ENCODE peak calls at places on chromosomes 2 and 18, in six cellular contexts. M is A549, A is HepG2, H is GM12878, U is K562, N is upper lobe of left lung. B is an unnamed sample. For H3K9me3, the result is how much of the 10 kb centered on the place peaks cover.

GRCh38 chr2:224849264-224849663 is 133.1 kb upstream of the CCDC195 start:
- ATAC-seq in A (peak), N (no peak), U (no peak), M (peak), H (no peak), B (no peak)

GRCh38 chr2:232365621-232366321 is 12.8 kb upstream of the ALPP start:
- ATAC-seq in N (peak), M (peak), A (peak), U (peak), H (peak), B (peak)

GRCh38 chr18:36912887-36913286 is 84.0 kb downstream of the KIAA1328 start:
- ATAC-seq in N (no peak), M (no peak), A (no peak), H (peak), U (peak), B (no peak)

GRCh38 chr2:163573652-163574051 is 162.2 kb downstream of the FIGN start:
- ATAC-seq in H (no peak), A (no peak), U (no peak), N (no peak), M (no peak), B (no peak)

GRCh38 chr2:213248637-213249036 is 35.6 kb upstream of the SPAG16 start:
- ATAC-seq in M (no peak), A (peak), U (no peak), H (no peak), N (no peak), B (no peak)

GRCh38 chr2:43958397-43959275 is 37.2 kb downstream of the LRPPRC start:
- ATAC-seq in A (no peak), U (no peak), M (no peak), H (no peak), N (no peak), B (no peak)

GRCh38 chr2:36741188-36741587 is 44.7 kb downstream of the VIT start:
- ATAC-seq in U (no peak), M (no peak), N (no peak), A (no peak), H (no peak), B (no peak)

GRCh38 chr18:48814490-48815181 is 136.1 kb downstream of the SMAD7 start:
- ATAC-seq in H (peak), M (no peak), U (no peak), N (no peak), A (no peak), B (no peak)

GRCh38 chr2:196657332-196657731 is 17.8 kb downstream of the CCDC150 start:
- ATAC-seq in H (no peak), U (no peak), N (no peak), M (no peak), A (no peak), B (no peak)

GRCh38 chr2:55923978-55924325 is 370 bp upstream of the EFEMP1 start:
- ATAC-seq in A (peak), N (no peak), U (no peak), H (no peak), M (peak), B (peak)

DNA sequence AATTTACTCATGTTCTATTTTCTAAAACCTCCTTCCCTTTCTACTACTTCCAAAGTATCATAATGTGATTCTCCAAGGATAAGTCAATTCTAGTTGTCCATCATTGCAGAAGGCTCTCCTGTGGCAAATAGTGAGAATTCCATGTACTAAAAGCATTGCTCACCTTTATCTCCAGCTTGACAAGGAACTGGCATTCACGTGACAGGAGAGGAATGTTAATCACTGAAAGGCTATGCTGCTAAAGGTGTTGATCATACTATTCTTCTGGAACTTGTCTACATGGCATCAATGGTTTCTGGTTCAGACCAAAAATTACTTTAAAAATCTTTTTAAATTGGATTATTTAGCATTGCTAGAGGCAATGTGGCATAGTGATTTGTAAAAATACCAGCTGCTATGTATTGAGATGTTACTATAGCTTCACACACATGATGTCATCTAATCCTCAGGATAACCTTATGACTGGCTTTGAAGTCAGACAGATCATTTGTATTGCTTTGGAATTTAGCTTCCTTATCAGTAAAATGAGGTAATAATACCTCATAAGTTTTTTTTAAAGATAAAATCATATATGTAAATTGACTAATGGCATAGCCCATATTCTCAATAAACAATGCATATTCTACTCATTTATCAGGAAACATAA is 414.4 kb downstream of the MTX2 start:
- ATAC-seq in N (no peak), H (no peak), A (no peak), M (no peak), U (no peak), B (no peak)
- TF ChIP-seq EP300 in N (no peak), H (no peak), A (no peak), M (no peak), U (no peak), B (no peak)

GRCh38 chr18:32346667-32347066 is 124.0 kb downstream of the GAREM1 start:
- ATAC-seq in U (no peak), A (no peak), H (no peak), N (no peak), M (no peak), B (no peak)
- H3K4me3 ChIP-seq in U (no peak), A (no peak), H (no peak), N (no peak), M (no peak), B (no peak)

GRCh38 chr2:136179602-136179975 is 61.6 kb upstream of the CXCR4 start:
- ATAC-seq in N (no peak), U (no peak), A (no peak), H (no peak), M (no peak), B (no peak)
- H3K9me3 ChIP-seq in N (under half), U (under half), A (under half), H (under half), M (under half), B (under half)

DNA sequence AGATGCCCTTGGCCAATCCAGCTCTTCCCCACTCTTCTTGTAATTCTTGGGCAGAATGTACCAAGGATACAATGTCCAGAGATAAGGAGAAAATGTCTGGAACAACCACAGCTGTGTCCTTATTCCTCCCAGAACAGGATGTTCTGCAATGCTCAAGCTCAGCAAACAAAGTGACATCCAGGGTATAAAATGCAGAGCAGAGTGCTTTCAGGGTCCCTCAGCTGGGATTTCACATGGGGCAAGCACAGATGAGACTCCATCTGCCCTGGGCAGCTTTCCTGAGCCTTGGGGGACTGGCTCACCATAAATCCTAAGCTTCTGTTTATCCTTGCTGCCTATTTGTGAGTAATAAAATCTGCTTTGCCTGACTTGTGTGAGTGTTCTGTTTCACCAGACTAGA is 127.4 kb downstream of the VAPA start:
- ATAC-seq in M (no peak), N (peak), H (no peak), U (no peak), A (no peak), B (peak)
- TF ChIP-seq EP300 in M (no peak), N (peak), H (no peak), U (no peak), A (no peak), B (peak)

GRCh38 chr2:60516383-60516811 is 37.1 kb downstream of the BCL11A start:
- ATAC-seq in U (no peak), A (no peak), M (peak), N (peak), H (no peak), B (no peak)
- H3K4me3 ChIP-seq in U (no peak), A (no peak), M (no peak), N (no peak), H (peak), B (no peak)

DNA sequence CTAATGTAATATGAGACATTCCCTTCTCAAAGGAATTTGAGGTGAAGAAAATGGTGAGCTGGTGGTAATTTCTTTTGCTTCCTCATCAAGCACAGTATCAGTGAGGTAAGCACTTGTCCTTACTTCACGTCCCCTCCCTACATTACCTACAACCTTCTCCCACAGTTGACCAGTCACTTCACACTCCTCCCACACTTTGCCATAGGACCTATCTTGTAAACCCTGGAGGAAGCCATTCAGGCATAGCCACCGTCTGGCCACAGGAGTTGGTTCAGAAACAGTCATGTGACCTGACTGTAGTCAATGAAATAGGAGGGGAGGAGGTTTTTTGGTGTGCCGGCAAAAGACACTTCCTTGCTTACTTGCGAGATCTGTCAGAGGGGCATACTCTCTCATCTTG is 12.1 kb downstream of the ACOXL start:
- ATAC-seq in H (peak), N (no peak), A (no peak), U (peak), M (no peak), B (no peak)
- H3K9me3 ChIP-seq in H (under half), N (under half), A (under half), U (under half), M (under half), B (under half)

DNA sequence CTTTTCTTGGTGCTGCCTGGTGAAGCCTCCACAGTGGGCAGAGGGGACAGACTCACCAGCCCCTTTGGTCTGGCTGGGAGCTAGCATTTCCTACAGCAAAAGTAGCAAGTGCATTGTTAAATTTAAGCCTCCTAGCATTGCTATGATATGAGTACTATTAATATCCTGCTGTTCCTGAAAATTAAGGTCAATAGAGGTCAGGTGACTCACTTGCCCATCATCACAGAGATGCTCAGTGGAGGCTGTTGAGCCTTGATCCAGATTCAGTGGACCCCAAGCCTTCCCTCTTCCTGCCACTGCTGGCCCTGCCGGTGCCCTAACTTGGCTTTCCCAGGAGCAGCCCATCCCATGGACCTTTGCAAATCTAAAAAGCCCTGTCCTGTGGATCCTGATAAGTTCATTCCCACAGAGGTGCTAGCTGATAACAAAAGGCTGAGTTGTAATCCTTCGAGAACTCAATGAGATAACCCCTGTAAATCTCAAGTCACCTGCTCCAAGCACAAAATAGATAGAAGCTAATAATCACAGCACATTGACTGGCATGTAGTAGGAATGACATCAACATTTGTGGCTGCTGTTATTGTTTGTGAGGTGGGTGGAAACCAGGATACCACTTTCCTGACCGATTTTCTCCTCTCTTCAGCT is 84.4 kb downstream of the THNSL2 start:
- ATAC-seq in A (no peak), M (no peak), U (no peak), H (no peak), N (no peak), B (no peak)
- TF ChIP-seq EP300 in A (no peak), M (no peak), U (peak), H (no peak), N (no peak), B (no peak)

DNA sequence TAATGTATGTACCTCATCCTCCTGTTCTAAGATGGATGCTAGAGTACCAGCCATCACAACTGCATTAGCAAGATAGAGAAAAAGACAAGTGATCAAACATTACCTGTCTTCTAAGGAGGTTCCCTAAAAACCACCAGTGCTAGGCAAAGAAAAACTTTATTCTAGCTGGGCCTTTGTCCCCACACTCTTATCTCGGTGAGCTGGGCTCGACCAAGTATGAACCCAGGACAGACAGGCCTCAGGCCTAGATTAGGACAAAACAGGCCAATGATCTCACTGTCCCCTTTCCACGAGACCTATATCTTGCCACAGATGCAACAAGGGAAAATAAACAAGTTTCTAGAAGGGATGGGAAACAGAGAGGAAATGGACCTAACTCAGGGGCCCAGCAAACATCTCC is 127.6 kb upstream of the PKDCC start:
- ATAC-seq in M (no peak), N (no peak), A (no peak), U (no peak), H (no peak), B (no peak)
- H3K4me3 ChIP-seq in M (no peak), N (no peak), A (no peak), U (no peak), H (no peak), B (no peak)